ENCODE peak calls at places on chromosomes 2 and 18, in eight cellular contexts. Y, U, Q, E, M, G, Z and T are unnamed samples.

GRCh38 chr2:238881353-238882082 is 33.6 kb downstream of the TWIST2 start:
- DNase-seq in Y (no peak), U (no peak), Q (no peak), E (no peak), M (no peak), G (no peak), Z (no peak), T (no peak)

GRCh38 chr2:171327043-171327496 is 106.7 kb downstream of the METTL8 start:
- DNase-seq in Y (no peak), U (no peak), Q (no peak), E (no peak), M (no peak), G (no peak), Z (no peak), T (no peak)

GRCh38 chr2:133886735-133887675 is 318.7 kb upstream of the NCKAP5 start:
- DNase-seq in Y (peak; percentile 27), U (peak; percentile 30), Q (peak; percentile 88), E (peak; percentile 59), M (peak; percentile 70), G (peak; percentile 83), Z (peak; percentile 70), T (peak; percentile 75)

GRCh38 chr2:216474925-216475670 is 23.5 kb upstream of the RPL37A start:
- DNase-seq in Y (no peak), U (no peak), Q (no peak), E (no peak), M (no peak), G (no peak), Z (no peak), T (peak; percentile 68)

GRCh38 chr2:96960271-96960955 is 26.0 kb downstream of the FAM178B start:
- DNase-seq in Y (peak; percentile 39), U (peak; percentile 35), Q (peak; percentile 91), E (peak; percentile 88), M (peak; percentile 94), G (peak; percentile 88), Z (peak; percentile 79), T (peak; percentile 95)

GRCh38 chr2:143646271-143646670 is 517.1 kb downstream of the ARHGAP15 start:
- DNase-seq in Y (no peak), U (no peak), Q (peak; percentile 13), E (no peak), M (no peak), G (no peak), Z (no peak), T (no peak)

GRCh38 chr18:58758606-58759005 is 87.3 kb downstream of the MALT1 start:
- DNase-seq in Y (no peak), U (no peak), Q (no peak), E (no peak), M (no peak), G (no peak), Z (no peak), T (no peak)

GRCh38 chr2:212973347-212973746 is 178.1 kb downstream of the IKZF2 start:
- DNase-seq in Y (no peak), U (no peak), Q (peak; percentile 33), E (no peak), M (no peak), G (no peak), Z (no peak), T (no peak)

GRCh38 chr2:176479961-176480360 is 210.7 kb downstream of the MTX2 start:
- DNase-seq in Y (no peak), U (no peak), Q (no peak), E (no peak), M (no peak), G (no peak), Z (no peak), T (no peak)

GRCh38 chr2:201254331-201254730 is 6.0 kb upstream of the CASP8 start:
- DNase-seq in Y (peak; percentile 67), U (no peak), Q (no peak), E (no peak), M (no peak), G (peak; percentile 43), Z (no peak), T (no peak)
- H3K4me1 ChIP-seq in Y (peaks cover 10% of the 10 kb centered on the region), U (peaks cover 7% of the 10 kb centered on the region), Q (peaks cover 3% of the 10 kb centered on the region), E (peaks cover 7% of the 10 kb centered on the region), M (peaks cover 11% of the 10 kb centered on the region), G (peaks cover 28% of the 10 kb centered on the region), Z (peaks cover 41% of the 10 kb centered on the region), T (peaks cover 3% of the 10 kb centered on the region)

GRCh38 chr2:165011199-165011598 is 55.9 kb upstream of the SLC38A11 start:
- DNase-seq in Y (no peak), U (no peak), Q (no peak), E (no peak), M (no peak), G (no peak), Z (no peak), T (no peak)

GRCh38 chr2:165013944-165014619 is 58.8 kb upstream of the SLC38A11 start:
- DNase-seq in Y (no peak), U (no peak), Q (no peak), E (no peak), M (no peak), G (no peak), Z (no peak), T (no peak)

GRCh38 chr2:165015052-165015642 is 59.8 kb upstream of the SLC38A11 start:
- DNase-seq in Y (peak; percentile 41), U (no peak), Q (peak; percentile 84), E (peak; percentile 70), M (peak; percentile 64), G (peak; percentile 74), Z (peak; percentile 44), T (peak; percentile 78)

GRCh38 chr2:165018207-165018606 is 62.9 kb upstream of the SLC38A11 start:
- DNase-seq in Y (no peak), U (no peak), Q (peak; percentile 24), E (no peak), M (no peak), G (no peak), Z (no peak), T (no peak)

DNA sequence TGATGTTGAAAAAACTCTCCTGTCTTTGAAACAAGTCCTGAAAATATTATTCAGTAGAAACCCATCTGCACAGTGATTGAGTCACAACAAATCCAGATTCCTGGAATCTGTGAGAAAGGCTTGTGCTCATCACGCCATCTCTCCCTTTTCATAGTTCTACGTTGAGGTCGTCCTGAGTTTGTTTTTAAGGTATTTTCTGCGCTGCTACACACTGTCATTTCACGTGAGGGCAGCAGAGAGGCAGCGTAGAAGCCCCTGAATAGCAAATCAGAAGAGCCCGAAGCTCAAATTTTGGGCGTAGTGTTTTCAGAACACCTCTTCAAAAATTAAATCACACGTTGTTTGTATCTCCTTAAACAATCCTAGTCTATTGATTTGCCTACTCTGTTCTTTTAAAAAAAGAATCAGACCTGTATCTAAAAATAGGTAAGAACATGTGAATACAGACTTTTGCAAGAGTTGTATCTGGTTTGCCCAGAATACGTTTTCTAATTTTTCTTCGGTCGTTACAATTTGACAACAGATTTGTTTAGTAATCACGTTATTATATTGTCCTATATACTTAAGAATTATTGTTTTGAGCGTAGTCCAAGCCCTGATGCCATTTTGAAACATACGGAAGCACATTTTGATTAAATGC is 61.6 kb upstream of the SLC38A11 start:
- DNase-seq in Y (peak; percentile 49), U (no peak), Q (peak; percentile 65), E (peak; percentile 33), M (no peak), G (no peak), Z (peak; percentile 22), T (no peak)
- TF ChIP-seq CTCF in Y (peak; percentile 68), U (peak; percentile 76), Q (peak; percentile 75), E (peak; percentile 78), M (peak; percentile 46), G (peak; percentile 22), Z (peak; percentile 54), T (peak; percentile 55)

GRCh38 chr2:190129421-190130199 is 67.1 kb upstream of the MSTN start:
- DNase-seq in Y (no peak), U (no peak), Q (no peak), E (no peak), M (no peak), G (no peak), Z (no peak), T (no peak)
- H3K4me1 ChIP-seq in Y (no peaks in the 10 kb centered on the region), U (no peaks in the 10 kb centered on the region), Q (no peaks in the 10 kb centered on the region), E (no peaks in the 10 kb centered on the region), M (no peaks in the 10 kb centered on the region), G (peaks cover 4% of the 10 kb centered on the region), Z (no peaks in the 10 kb centered on the region), T (no peaks in the 10 kb centered on the region)

GRCh38 chr2:161578998-161579397 is 45.2 kb upstream of the SLC4A10 start:
- DNase-seq in Y (no peak), U (no peak), Q (no peak), E (no peak), M (no peak), G (no peak), Z (no peak), T (no peak)

GRCh38 chr2:161580426-161580825 is 43.8 kb upstream of the SLC4A10 start:
- DNase-seq in Y (no peak), U (no peak), Q (no peak), E (no peak), M (no peak), G (no peak), Z (no peak), T (no peak)

GRCh38 chr2:161571051-161571429 is 53.2 kb upstream of the SLC4A10 start:
- DNase-seq in Y (no peak), U (no peak), Q (no peak), E (no peak), M (no peak), G (no peak), Z (no peak), T (no peak)

GRCh38 chr2:161580021-161580420 is 44.2 kb upstream of the SLC4A10 start:
- DNase-seq in Y (no peak), U (no peak), Q (no peak), E (no peak), M (no peak), G (no peak), Z (no peak), T (no peak)

DNA sequence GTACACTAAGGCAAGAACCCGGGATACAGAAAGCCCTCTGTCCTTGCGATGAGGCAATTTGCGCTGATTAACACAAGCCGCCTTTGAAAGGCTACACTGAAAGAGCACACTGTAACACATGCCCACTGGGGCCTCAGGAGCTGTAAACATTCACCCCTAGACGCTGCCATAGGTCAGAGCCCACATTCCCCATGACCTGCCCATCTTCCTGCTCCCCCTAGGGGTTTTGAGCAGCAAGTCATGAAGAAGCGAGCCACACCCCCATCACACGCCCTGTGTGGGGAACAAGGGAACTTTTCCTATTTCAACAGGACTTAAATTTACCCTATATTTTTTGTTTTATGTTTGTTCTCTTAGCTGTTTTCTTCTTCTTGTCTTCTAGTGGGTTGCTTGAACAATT is 47.8 kb upstream of the SLC4A10 start:
- DNase-seq in Y (no peak), U (no peak), Q (no peak), E (peak; percentile 34), M (no peak), G (no peak), Z (peak; percentile 24), T (no peak)
- TF ChIP-seq CTCF in Y (no peak), U (peak; percentile 20), Q (no peak), E (peak; percentile 48), M (no peak), G (no peak), Z (peak; percentile 68), T (no peak)

GRCh38 chr2:236574424-236575145 is 5.0 kb downstream of the ACKR3 start:
- DNase-seq in Y (no peak), U (no peak), Q (no peak), E (no peak), M (no peak), G (no peak), Z (no peak), T (no peak)
- H3K4me1 ChIP-seq in Y (peaks cover under 1% of the 10 kb centered on the region), U (peaks cover 16% of the 10 kb centered on the region), Q (peaks cover 54% of the 10 kb centered on the region), E (no peaks in the 10 kb centered on the region), M (peaks cover 71% of the 10 kb centered on the region), G (peaks cover 97% of the 10 kb centered on the region), Z (no peaks in the 10 kb centered on the region), T (peaks cover 10% of the 10 kb centered on the region)

GRCh38 chr2:106596844-106597243 is 109.7 kb downstream of the CD8B2 start:
- DNase-seq in Y (no peak), U (no peak), Q (no peak), E (no peak), M (no peak), G (no peak), Z (no peak), T (no peak)
- TF ChIP-seq CTCF in Y (peak; percentile 28), U (peak; percentile 43), Q (peak; percentile 37), E (peak; percentile 16), M (no peak), G (no peak), Z (peak; percentile 62), T (peak; percentile 29)